ENCODE peak calls at places on chromosome 2, in seven cellular contexts. One of them, this sample, is unnamed.

GRCh38 chr2:29246388-29247300 is 131.4 kb downstream of the CLIP4 start:
- DNase-seq in NCI-H774: no peak
- DNase-seq in ecto neural progenitor cell: no peak
- DNase-seq in cardiac muscle cell: no peak
- DNase-seq in heart right ventricle: no peak
- DNase-seq in CD8-positive, alpha-beta T cell: no peak
- DNase-seq in neural progenitor cell: no peak
- DNase-seq in this sample: no peak

GRCh38 chr2:16525265-16525887 is 140.3 kb downstream of the CYRIA start:
- DNase-seq in cardiac muscle cell: peak
- DNase-seq in neural progenitor cell: peak
- DNase-seq in ecto neural progenitor cell: no peak
- DNase-seq in NCI-H774: no peak
- DNase-seq in heart right ventricle: no peak
- DNase-seq in CD8-positive, alpha-beta T cell: no peak
- DNase-seq in this sample: peak

GRCh38 chr2:163681765-163682164 is 54.0 kb downstream of the FIGN start:
- DNase-seq in heart right ventricle: no peak
- DNase-seq in cardiac muscle cell: peak
- DNase-seq in neural progenitor cell: no peak
- DNase-seq in CD8-positive, alpha-beta T cell: no peak
- DNase-seq in NCI-H774: no peak
- DNase-seq in ecto neural progenitor cell: no peak
- DNase-seq in this sample: no peak

GRCh38 chr2:191691016-191691725 is 13.2 kb downstream of the NABP1 start:
- DNase-seq in NCI-H774: peak
- DNase-seq in cardiac muscle cell: peak
- DNase-seq in neural progenitor cell: peak
- DNase-seq in ecto neural progenitor cell: no peak
- DNase-seq in CD8-positive, alpha-beta T cell: no peak
- DNase-seq in heart right ventricle: no peak
- DNase-seq in this sample: peak

GRCh38 chr2:210617318-210617717 is 60.9 kb downstream of the CPS1 start:
- DNase-seq in heart right ventricle: no peak
- DNase-seq in NCI-H774: no peak
- DNase-seq in cardiac muscle cell: no peak
- DNase-seq in neural progenitor cell: no peak
- DNase-seq in ecto neural progenitor cell: no peak
- DNase-seq in CD8-positive, alpha-beta T cell: no peak
- DNase-seq in this sample: no peak

GRCh38 chr2:14650066-14650465 is 17.5 kb downstream of the LRATD1 start:
- DNase-seq in cardiac muscle cell: no peak
- DNase-seq in heart right ventricle: no peak
- DNase-seq in ecto neural progenitor cell: no peak
- DNase-seq in CD8-positive, alpha-beta T cell: no peak
- DNase-seq in neural progenitor cell: no peak
- DNase-seq in NCI-H774: no peak
- DNase-seq in this sample: no peak

GRCh38 chr2:141557329-141558098 is 573.3 kb downstream of the LRP1B start:
- DNase-seq in CD8-positive, alpha-beta T cell: no peak
- DNase-seq in heart right ventricle: no peak
- DNase-seq in NCI-H774: no peak
- DNase-seq in cardiac muscle cell: peak
- DNase-seq in neural progenitor cell: no peak
- DNase-seq in ecto neural progenitor cell: no peak
- DNase-seq in this sample: no peak

GRCh38 chr2:18829331-18829902 is 240.0 kb upstream of the NT5C1B start:
- DNase-seq in neural progenitor cell: no peak
- DNase-seq in NCI-H774: no peak
- DNase-seq in heart right ventricle: no peak
- DNase-seq in CD8-positive, alpha-beta T cell: no peak
- DNase-seq in cardiac muscle cell: peak
- DNase-seq in ecto neural progenitor cell: no peak
- DNase-seq in this sample: peak

GRCh38 chr2:25305809-25306208 is 35.9 kb downstream of the DNMT3A start:
- DNase-seq in CD8-positive, alpha-beta T cell: no peak
- DNase-seq in heart right ventricle: no peak
- DNase-seq in NCI-H774: no peak
- DNase-seq in cardiac muscle cell: no peak
- DNase-seq in neural progenitor cell: no peak
- DNase-seq in ecto neural progenitor cell: peak
- DNase-seq in this sample: no peak

GRCh38 chr2:208033701-208034502 is 8.6 kb upstream of the PLEKHM3 start:
- DNase-seq in ecto neural progenitor cell: no peak
- DNase-seq in neural progenitor cell: peak
- DNase-seq in NCI-H774: no peak
- DNase-seq in heart right ventricle: no peak
- DNase-seq in cardiac muscle cell: peak
- DNase-seq in CD8-positive, alpha-beta T cell: peak
- DNase-seq in this sample: peak

GRCh38 chr2:69817739-69818494 is 11.5 kb upstream of the GMCL1 start:
- DNase-seq in cardiac muscle cell: peak
- DNase-seq in CD8-positive, alpha-beta T cell: no peak
- DNase-seq in ecto neural progenitor cell: no peak
- DNase-seq in neural progenitor cell: no peak
- DNase-seq in NCI-H774: no peak
- DNase-seq in heart right ventricle: no peak
- DNase-seq in this sample: no peak

GRCh38 chr2:218284106-218284811 is 8.0 kb downstream of the TMBIM1 start:
- DNase-seq in neural progenitor cell: no peak
- DNase-seq in heart right ventricle: no peak
- DNase-seq in ecto neural progenitor cell: no peak
- DNase-seq in cardiac muscle cell: peak
- DNase-seq in CD8-positive, alpha-beta T cell: peak
- DNase-seq in NCI-H774: no peak
- DNase-seq in this sample: peak

GRCh38 chr2:134668821-134669220 is 50.0 kb downstream of the TMEM163 start:
- DNase-seq in CD8-positive, alpha-beta T cell: peak
- DNase-seq in neural progenitor cell: no peak
- DNase-seq in heart right ventricle: no peak
- DNase-seq in ecto neural progenitor cell: no peak
- DNase-seq in cardiac muscle cell: no peak
- DNase-seq in NCI-H774: no peak
- DNase-seq in this sample: no peak

GRCh38 chr2:30230855-30231725 is at the start of gene LBH:
- DNase-seq in ecto neural progenitor cell: peak
- DNase-seq in heart right ventricle: peak
- DNase-seq in cardiac muscle cell: peak
- DNase-seq in NCI-H774: peak
- DNase-seq in CD8-positive, alpha-beta T cell: peak
- DNase-seq in neural progenitor cell: peak
- DNase-seq in this sample: peak

GRCh38 chr2:53018830-53019425 is 748.7 kb upstream of the CHAC2 start:
- DNase-seq in neural progenitor cell: peak
- DNase-seq in cardiac muscle cell: peak
- DNase-seq in CD8-positive, alpha-beta T cell: no peak
- DNase-seq in heart right ventricle: no peak
- DNase-seq in NCI-H774: no peak
- DNase-seq in ecto neural progenitor cell: no peak
- DNase-seq in this sample: peak

GRCh38 chr2:240397542-240397916 is 37.9 kb upstream of the GPC1 start:
- DNase-seq in neural progenitor cell: no peak
- DNase-seq in heart right ventricle: no peak
- DNase-seq in CD8-positive, alpha-beta T cell: no peak
- DNase-seq in ecto neural progenitor cell: peak
- DNase-seq in NCI-H774: no peak
- DNase-seq in cardiac muscle cell: no peak
- DNase-seq in this sample: no peak

GRCh38 chr2:139031722-139032121 is 251.5 kb upstream of the NXPH2 start:
- DNase-seq in CD8-positive, alpha-beta T cell: no peak
- DNase-seq in cardiac muscle cell: peak
- DNase-seq in neural progenitor cell: peak
- DNase-seq in ecto neural progenitor cell: no peak
- DNase-seq in heart right ventricle: no peak
- DNase-seq in NCI-H774: no peak
- DNase-seq in this sample: peak

This sample was measured in Caki2.